ENCODE peak calls at places on chromosome 17, in nine cellular contexts. One of them, this sample, is unnamed.

GRCh38 chr17:40862985-40863733 is 3.9 kb downstream of the KRT12 start:
- DNase-seq in heart right ventricle: no peak
- DNase-seq in left ventricle myocardium inferior: no peak
- DNase-seq in suprapubic skin: no peak
- DNase-seq in esophagus muscularis mucosa: no peak
- DNase-seq in GM10248: peak
- DNase-seq in AG10803: no peak
- DNase-seq in CD4-positive, alpha-beta T cell: no peak
- DNase-seq in cardiac fibroblast: peak
- DNase-seq in this sample: no peak

GRCh38 chr17:69581061-69581955 is 166.8 kb downstream of the MAP2K6 start:
- DNase-seq in left ventricle myocardium inferior: no peak
- DNase-seq in GM10248: peak
- DNase-seq in heart right ventricle: peak
- DNase-seq in esophagus muscularis mucosa: no peak
- DNase-seq in AG10803: no peak
- DNase-seq in CD4-positive, alpha-beta T cell: no peak
- DNase-seq in cardiac fibroblast: no peak
- DNase-seq in suprapubic skin: no peak
- DNase-seq in this sample: no peak

GRCh38 chr17:19415311-19415710 is 4.3 kb downstream of the RNF112 start:
- DNase-seq in cardiac fibroblast: no peak
- DNase-seq in left ventricle myocardium inferior: no peak
- DNase-seq in heart right ventricle: no peak
- DNase-seq in suprapubic skin: no peak
- DNase-seq in GM10248: no peak
- DNase-seq in AG10803: no peak
- DNase-seq in CD4-positive, alpha-beta T cell: no peak
- DNase-seq in esophagus muscularis mucosa: no peak
- DNase-seq in this sample: no peak

GRCh38 chr17:39999067-39999466 is 16.2 kb upstream of the CSF3 start:
- DNase-seq in heart right ventricle: no peak
- DNase-seq in cardiac fibroblast: peak
- DNase-seq in AG10803: no peak
- DNase-seq in left ventricle myocardium inferior: no peak
- DNase-seq in esophagus muscularis mucosa: no peak
- DNase-seq in CD4-positive, alpha-beta T cell: no peak
- DNase-seq in suprapubic skin: no peak
- DNase-seq in GM10248: no peak
- DNase-seq in this sample: no peak

GRCh38 chr17:82252511-82253178 is 20.9 kb downstream of the CSNK1D start:
- DNase-seq in esophagus muscularis mucosa: no peak
- DNase-seq in GM10248: no peak
- DNase-seq in heart right ventricle: no peak
- DNase-seq in AG10803: no peak
- DNase-seq in left ventricle myocardium inferior: no peak
- DNase-seq in cardiac fibroblast: no peak
- DNase-seq in suprapubic skin: no peak
- DNase-seq in CD4-positive, alpha-beta T cell: no peak
- DNase-seq in this sample: no peak

GRCh38 chr17:81656835-81657234 is 493 bp upstream of the PDE6G start:
- DNase-seq in CD4-positive, alpha-beta T cell: no peak
- DNase-seq in GM10248: no peak
- DNase-seq in heart right ventricle: no peak
- DNase-seq in AG10803: no peak
- DNase-seq in cardiac fibroblast: no peak
- DNase-seq in esophagus muscularis mucosa: no peak
- DNase-seq in left ventricle myocardium inferior: no peak
- DNase-seq in suprapubic skin: no peak
- DNase-seq in this sample: no peak

GRCh38 chr17:1228752-1229353 is 41.4 kb upstream of the BHLHA9 start:
- DNase-seq in left ventricle myocardium inferior: no peak
- DNase-seq in heart right ventricle: no peak
- DNase-seq in suprapubic skin: no peak
- DNase-seq in esophagus muscularis mucosa: no peak
- DNase-seq in cardiac fibroblast: no peak
- DNase-seq in CD4-positive, alpha-beta T cell: no peak
- DNase-seq in GM10248: peak
- DNase-seq in AG10803: no peak
- DNase-seq in this sample: no peak

GRCh38 chr17:2898255-2898926 is 102.2 kb downstream of the RAP1GAP2 start:
- DNase-seq in left ventricle myocardium inferior: no peak
- DNase-seq in cardiac fibroblast: no peak
- DNase-seq in esophagus muscularis mucosa: no peak
- DNase-seq in heart right ventricle: no peak
- DNase-seq in CD4-positive, alpha-beta T cell: no peak
- DNase-seq in AG10803: no peak
- DNase-seq in GM10248: no peak
- DNase-seq in suprapubic skin: no peak
- DNase-seq in this sample: no peak

GRCh38 chr17:17186551-17187505 is 19.3 kb downstream of the PLD6 start:
- DNase-seq in cardiac fibroblast: no peak
- DNase-seq in CD4-positive, alpha-beta T cell: no peak
- DNase-seq in GM10248: no peak
- DNase-seq in suprapubic skin: no peak
- DNase-seq in left ventricle myocardium inferior: no peak
- DNase-seq in esophagus muscularis mucosa: no peak
- DNase-seq in AG10803: peak
- DNase-seq in heart right ventricle: no peak
- DNase-seq in this sample: no peak

GRCh38 chr17:45320931-45321461 is 4.2 kb upstream of the MAP3K14 start:
- DNase-seq in AG10803: peak
- DNase-seq in GM10248: no peak
- DNase-seq in heart right ventricle: no peak
- DNase-seq in cardiac fibroblast: peak
- DNase-seq in suprapubic skin: no peak
- DNase-seq in CD4-positive, alpha-beta T cell: no peak
- DNase-seq in left ventricle myocardium inferior: no peak
- DNase-seq in esophagus muscularis mucosa: no peak
- DNase-seq in this sample: no peak

GRCh38 chr17:62778990-62779681 is 29.0 kb downstream of the MARCHF10 start:
- DNase-seq in GM10248: no peak
- DNase-seq in heart right ventricle: no peak
- DNase-seq in suprapubic skin: peak
- DNase-seq in esophagus muscularis mucosa: no peak
- DNase-seq in CD4-positive, alpha-beta T cell: no peak
- DNase-seq in cardiac fibroblast: peak
- DNase-seq in left ventricle myocardium inferior: no peak
- DNase-seq in AG10803: peak
- DNase-seq in this sample: peak

DNA sequence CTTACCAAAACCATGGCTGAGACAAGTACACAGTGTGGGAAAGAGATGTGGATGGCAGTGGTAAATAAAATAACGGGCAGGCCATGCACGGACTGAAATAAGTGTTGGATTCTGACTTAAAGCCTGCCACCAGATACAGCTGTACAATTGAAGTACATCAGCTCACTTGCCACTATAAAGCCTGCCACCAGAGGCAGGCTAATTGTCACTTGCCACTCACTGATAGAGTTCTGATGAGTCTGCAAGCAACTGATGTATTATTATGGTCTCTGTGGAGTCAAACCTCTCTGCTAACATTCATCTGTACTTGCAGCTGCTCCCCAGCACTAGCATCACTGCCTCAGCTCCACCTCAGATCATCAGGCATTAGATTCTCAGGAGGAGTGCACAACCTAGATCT is 93.0 kb downstream of the CYTH1 start:
- DNase-seq in GM10248: no peak
- DNase-seq in esophagus muscularis mucosa: no peak
- DNase-seq in cardiac fibroblast: no peak
- DNase-seq in CD4-positive, alpha-beta T cell: no peak
- DNase-seq in left ventricle myocardium inferior: no peak
- DNase-seq in AG10803: no peak
- DNase-seq in suprapubic skin: no peak
- DNase-seq in heart right ventricle: no peak
- DNase-seq in this sample: no peak
- TF ChIP-seq CTCF in GM10248: peak
- TF ChIP-seq CTCF in esophagus muscularis mucosa: no peak
- TF ChIP-seq CTCF in cardiac fibroblast: no peak
- TF ChIP-seq CTCF in CD4-positive, alpha-beta T cell: no peak
- TF ChIP-seq CTCF in left ventricle myocardium inferior: peak
- TF ChIP-seq CTCF in AG10803: no peak
- TF ChIP-seq CTCF in suprapubic skin: no peak
- TF ChIP-seq CTCF in heart right ventricle: no peak
- TF ChIP-seq CTCF in this sample: no peak

GRCh38 chr17:68204736-68205135 is 43.1 kb upstream of the AMZ2 start:
- DNase-seq in suprapubic skin: no peak
- DNase-seq in cardiac fibroblast: no peak
- DNase-seq in esophagus muscularis mucosa: peak
- DNase-seq in AG10803: no peak
- DNase-seq in left ventricle myocardium inferior: peak
- DNase-seq in CD4-positive, alpha-beta T cell: no peak
- DNase-seq in GM10248: peak
- DNase-seq in heart right ventricle: no peak
- DNase-seq in this sample: peak
- TF ChIP-seq CTCF in suprapubic skin: no peak
- TF ChIP-seq CTCF in cardiac fibroblast: no peak
- TF ChIP-seq CTCF in esophagus muscularis mucosa: no peak
- TF ChIP-seq CTCF in AG10803: no peak
- TF ChIP-seq CTCF in left ventricle myocardium inferior: no peak
- TF ChIP-seq CTCF in CD4-positive, alpha-beta T cell: no peak
- TF ChIP-seq CTCF in GM10248: no peak
- TF ChIP-seq CTCF in heart right ventricle: no peak
- TF ChIP-seq CTCF in this sample: no peak

DNA sequence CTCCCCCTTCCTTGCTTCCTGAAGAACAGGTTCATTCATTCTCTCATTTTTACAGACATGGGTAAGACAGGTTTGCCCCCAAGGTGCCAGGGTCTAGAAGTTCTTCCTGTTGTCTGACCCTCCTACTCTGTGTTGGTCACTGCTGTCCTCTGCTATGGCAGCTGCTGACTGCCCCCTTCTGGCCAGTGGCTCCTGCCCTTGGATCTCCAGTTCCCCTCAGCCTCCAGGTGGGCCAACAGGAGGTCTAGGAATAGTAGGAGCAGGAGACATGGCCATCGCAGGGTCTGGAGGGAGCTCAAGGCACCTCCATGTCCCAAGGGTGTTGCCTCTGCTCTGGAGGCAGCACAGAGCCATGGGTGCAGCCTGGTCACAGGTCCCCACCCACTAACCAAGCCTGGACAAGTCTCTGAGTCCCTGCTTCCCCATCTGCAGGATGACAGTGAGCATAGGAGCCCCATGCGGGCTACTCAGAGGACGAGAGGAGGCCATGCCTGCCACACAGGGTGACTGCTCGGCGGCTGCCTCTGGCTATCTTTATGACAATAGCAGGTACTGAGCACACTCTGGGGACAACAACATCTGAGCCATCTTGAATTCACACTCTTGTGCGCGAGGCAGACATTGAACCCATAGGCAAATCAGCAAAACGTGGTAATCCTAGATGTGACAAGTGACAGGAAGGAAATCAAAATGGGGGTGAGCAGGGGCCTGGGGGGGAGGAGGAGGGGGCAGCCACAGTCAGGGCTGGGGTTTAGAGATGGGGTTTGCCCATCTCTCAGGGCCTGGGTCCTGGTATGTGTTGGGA is 27.0 kb upstream of the NXPH3 start:
- DNase-seq in CD4-positive, alpha-beta T cell: no peak
- DNase-seq in left ventricle myocardium inferior: peak
- DNase-seq in esophagus muscularis mucosa: no peak
- DNase-seq in AG10803: peak
- DNase-seq in cardiac fibroblast: peak
- DNase-seq in GM10248: peak
- DNase-seq in suprapubic skin: peak
- DNase-seq in heart right ventricle: no peak
- DNase-seq in this sample: peak
- TF ChIP-seq CTCF in CD4-positive, alpha-beta T cell: no peak
- TF ChIP-seq CTCF in left ventricle myocardium inferior: peak
- TF ChIP-seq CTCF in esophagus muscularis mucosa: peak
- TF ChIP-seq CTCF in AG10803: peak
- TF ChIP-seq CTCF in cardiac fibroblast: peak
- TF ChIP-seq CTCF in GM10248: peak
- TF ChIP-seq CTCF in suprapubic skin: no peak
- TF ChIP-seq CTCF in heart right ventricle: peak
- TF ChIP-seq CTCF in this sample: no peak

GRCh38 chr17:79612468-79613194 is 1.8 kb upstream of the RBFOX3 start:
- DNase-seq in GM10248: peak
- DNase-seq in suprapubic skin: no peak
- DNase-seq in esophagus muscularis mucosa: no peak
- DNase-seq in cardiac fibroblast: peak
- DNase-seq in CD4-positive, alpha-beta T cell: peak
- DNase-seq in heart right ventricle: no peak
- DNase-seq in AG10803: peak
- DNase-seq in left ventricle myocardium inferior: no peak
- DNase-seq in this sample: no peak
- TF ChIP-seq CTCF in GM10248: peak
- TF ChIP-seq CTCF in suprapubic skin: peak
- TF ChIP-seq CTCF in esophagus muscularis mucosa: no peak
- TF ChIP-seq CTCF in cardiac fibroblast: peak
- TF ChIP-seq CTCF in CD4-positive, alpha-beta T cell: no peak
- TF ChIP-seq CTCF in heart right ventricle: peak
- TF ChIP-seq CTCF in AG10803: peak
- TF ChIP-seq CTCF in left ventricle myocardium inferior: peak
- TF ChIP-seq CTCF in this sample: no peak

This sample was measured in lower leg skin.